ENCODE peak calls at places on chromosomes 5 and 9, in eight cellular contexts. Z is AG08396; G is activated naive CD4-positive, alpha-beta T cell treated with anti-CD3 and anti-CD28 coated beads for 36 hours; C is ELF-1; N is stimulated activated CD8-positive, alpha-beta memory T cell treated with anti-CD3 and anti-CD28 coated beads, Interleukin-12 subunit alpha, Interleukin-12 subunit beta, amount 100 ng/mL, for 1 hour; O is AG10803; T is GDM1; A is AG09319. R is an unnamed sample.
A peak's percentile ranks its signal among the peaks of the same experiment; 100 is the strongest.

GRCh38 chr9:5698810-5699556 is 70.1 kb downstream of the RIC1 start:
- DNase-seq in Z (peak; percentile 34), G (no peak), C (no peak), N (no peak), O (peak; percentile 45), T (no peak), A (no peak), R (no peak)

GRCh38 chr5:98827161-98827560 is 53.7 kb downstream of the RGMB start:
- DNase-seq in Z (peak; percentile 50), G (peak; percentile 13), C (no peak), N (no peak), O (peak; percentile 59), T (no peak), A (peak; percentile 15), R (peak; percentile 76)

GRCh38 chr5:87169300-87169991 is 98.2 kb upstream of the RASA1 start:
- DNase-seq in Z (no peak), G (no peak), C (no peak), N (no peak), O (no peak), T (no peak), A (no peak), R (no peak)

GRCh38 chr5:86039351-86039750 is 578.4 kb upstream of the COX7C start:
- DNase-seq in Z (no peak), G (no peak), C (peak; percentile 23), N (no peak), O (no peak), T (no peak), A (no peak), R (no peak)

GRCh38 chr5:72818866-72819534 is 2.5 kb downstream of the TNPO1 start:
- DNase-seq in Z (peak; percentile 24), G (peak; percentile 74), C (peak; percentile 92), N (no peak), O (peak; percentile 57), T (peak; percentile 48), A (no peak), R (peak; percentile 57)

GRCh38 chr5:119515192-119515591 is 62.9 kb downstream of the HSD17B4 start:
- DNase-seq in Z (peak; percentile 22), G (no peak), C (no peak), N (no peak), O (peak; percentile 7), T (no peak), A (no peak), R (no peak)

GRCh38 chr5:66757219-66757833 is 161.1 kb downstream of the MAST4 start:
- DNase-seq in Z (peak; percentile 33), G (peak; percentile 73), C (no peak), N (peak; percentile 1), O (peak; percentile 49), T (peak; percentile 4), A (peak; percentile 7), R (peak; percentile 56)

GRCh38 chr5:143543358-143544255 is 140.1 kb upstream of the NR3C1 start:
- DNase-seq in Z (peak; percentile 22), G (no peak), C (no peak), N (no peak), O (peak; percentile 75), T (no peak), A (no peak), R (no peak)

GRCh38 chr5:179339081-179339480 is 6.2 kb downstream of the ADAMTS2 start:
- DNase-seq in Z (no peak), G (no peak), C (no peak), N (no peak), O (no peak), T (no peak), A (no peak), R (no peak)

GRCh38 chr5:155098433-155098832 is 84.9 kb downstream of the KIF4B start:
- DNase-seq in Z (no peak), G (no peak), C (no peak), N (no peak), O (no peak), T (no peak), A (no peak), R (no peak)

GRCh38 chr5:124790261-124790894 is 43.9 kb upstream of the ZNF608 start:
- DNase-seq in Z (peak; percentile 17), G (no peak), C (no peak), N (no peak), O (no peak), T (no peak), A (no peak), R (peak; percentile 31)

GRCh38 chr5:180174587-180174972 is 34.4 kb downstream of the RASGEF1C start:
- DNase-seq in Z (no peak), G (no peak), C (no peak), N (no peak), O (no peak), T (no peak), A (no peak), R (no peak)

GRCh38 chr9:16721972-16722371 is 148.5 kb downstream of the BNC2 start:
- DNase-seq in Z (peak; percentile 38), G (no peak), C (no peak), N (no peak), O (peak; percentile 59), T (no peak), A (no peak), R (peak; percentile 58)

GRCh38 chr9:110744753-110745522 is 76.3 kb downstream of the MUSK start:
- DNase-seq in Z (peak; percentile 75), G (no peak), C (no peak), N (no peak), O (peak; percentile 97), T (no peak), A (peak; percentile 90), R (peak; percentile 17)

GRCh38 chr9:78462616-78463015 is 165.7 kb downstream of the PSAT1 start:
- DNase-seq in Z (peak; percentile 21), G (no peak), C (no peak), N (no peak), O (peak; percentile 22), T (no peak), A (no peak), R (no peak)

GRCh38 chr5:56986631-56986957 is 34.7 kb upstream of the MIER3 start:
- DNase-seq in Z (no peak), G (no peak), C (no peak), N (no peak), O (no peak), T (no peak), A (no peak), R (no peak)

GRCh38 chr5:56167522-56167921 is 65.6 kb downstream of the ANKRD55 start:
- DNase-seq in Z (no peak), G (no peak), C (no peak), N (no peak), O (no peak), T (no peak), A (no peak), R (no peak)

GRCh38 chr5:134427540-134428041 is 15.9 kb upstream of the CDKN2AIPNL start:
- DNase-seq in Z (no peak), G (no peak), C (peak; percentile 83), N (no peak), O (no peak), T (no peak), A (no peak), R (no peak)

GRCh38 chr9:127612993-127613954 is 1.2 kb downstream of the STXBP1 start:
- DNase-seq in Z (peak; percentile 79), G (peak; percentile 36), C (no peak), N (no peak), O (peak; percentile 64), T (no peak), A (no peak), R (peak; percentile 69)

GRCh38 chr5:139660916-139661814 is 13.0 kb downstream of the CXXC5 start:
- DNase-seq in Z (peak; percentile 95), G (no peak), C (peak; percentile 61), N (no peak), O (peak; percentile 95), T (peak; percentile 71), A (peak; percentile 84), R (peak; percentile 91)

GRCh38 chr5:111685969-111686368 is 71.0 kb downstream of the NREP start:
- DNase-seq in Z (no peak), G (no peak), C (no peak), N (no peak), O (no peak), T (no peak), A (no peak), R (no peak)

R was measured in SJCRH30.